ENCODE peak calls at places on chromosomes 12 and 14, in five cellular contexts. N is H9, C is IMR-90, V is mesenchymal stem cell, T is mesendoderm. Z is an unnamed sample. For H3K27me3, the result is how much of the 10 kb centered on the place peaks cover.

GRCh38 chr12:29644536-29645162 is 139.1 kb downstream of the TMTC1 start:
- DNase-seq in N (no peak), C (no peak), V (no peak), T (peak), Z (no peak)

GRCh38 chr12:122917508-122918227 is 21.7 kb upstream of the VPS37B start:
- DNase-seq in N (no peak), C (peak), V (peak), T (no peak), Z (no peak)

GRCh38 chr12:34292736-34293625 is 270.7 kb downstream of the ALG10 start:
- DNase-seq in N (no peak), C (no peak), V (no peak), T (no peak), Z (no peak)

GRCh38 chr14:91078095-91078737 is 17.8 kb upstream of the RPS6KA5 start:
- DNase-seq in N (no peak), C (no peak), V (no peak), T (no peak), Z (no peak)

GRCh38 chr14:51069065-51069464 is 25.8 kb downstream of the TRIM9 start:
- DNase-seq in N (no peak), C (no peak), V (peak), T (peak), Z (no peak)

GRCh38 chr12:12582895-12583303 is 20.2 kb upstream of the DUSP16 start:
- DNase-seq in N (no peak), C (peak), V (peak), T (no peak), Z (no peak)

GRCh38 chr14:20469890-20470858 is 968 bp downstream of the PNP start:
- DNase-seq in N (peak), C (peak), V (peak), T (peak), Z (no peak)

GRCh38 chr12:121494093-121494787 is 86.6 kb downstream of the KDM2B start:
- DNase-seq in N (peak), C (peak), V (peak), T (peak), Z (peak)

GRCh38 chr12:52494518-52494917 is 1.5 kb upstream of the KRT6A start:
- DNase-seq in N (no peak), C (no peak), V (no peak), T (peak), Z (no peak)

GRCh38 chr14:50954811-50955372 is 10.6 kb upstream of the PYGL start:
- DNase-seq in N (no peak), C (peak), V (peak), T (peak), Z (no peak)

GRCh38 chr12:65500121-65500846 is 221.8 kb downstream of the MSRB3 start:
- DNase-seq in N (no peak), C (peak), V (peak), T (no peak), Z (no peak)

GRCh38 chr14:37590096-37590809 is 4.8 kb downstream of the FOXA1 start:
- DNase-seq in N (no peak), C (no peak), V (peak), T (no peak), Z (no peak)

GRCh38 chr12:34297126-34297789 is 275.0 kb downstream of the ALG10 start:
- DNase-seq in N (no peak), C (no peak), V (no peak), T (no peak), Z (no peak)

GRCh38 chr12:74957231-74957630 is 252.4 kb downstream of the KCNC2 start:
- DNase-seq in N (no peak), C (no peak), V (no peak), T (peak), Z (no peak)

GRCh38 chr12:89918172-89918880 is 209.7 kb upstream of the ATP2B1 start:
- DNase-seq in N (no peak), C (no peak), V (no peak), T (no peak), Z (no peak)

GRCh38 chr14:40684328-40684727 is 922.3 kb upstream of the LRFN5 start:
- DNase-seq in N (no peak), C (no peak), V (no peak), T (no peak), Z (no peak)

GRCh38 chr14:99273025-99273723 is 1.2 kb upstream of the BCL11B start:
- DNase-seq in N (peak), C (no peak), V (no peak), T (peak), Z (no peak)

GRCh38 chr14:101188571-101188915 is 285.0 kb upstream of the RTL1 start:
- DNase-seq in N (no peak), C (no peak), V (no peak), T (no peak), Z (no peak)

GRCh38 chr14:94621358-94622134 is 9.4 kb downstream of the SERPINA3 start:
- DNase-seq in N (no peak), C (no peak), V (no peak), T (no peak), Z (no peak)

GRCh38 chr12:115129727-115130126 is 445.8 kb upstream of the TBX3 start:
- DNase-seq in N (no peak), C (no peak), V (peak), T (no peak), Z (no peak)

GRCh38 chr12:116662612-116663144 is 75.2 kb downstream of the SPRING1 start:
- DNase-seq in N (peak), C (peak), V (peak), T (no peak), Z (peak)

GRCh38 chr14:94180655-94181271 is 6.6 kb downstream of the PPP4R4 start:
- DNase-seq in N (no peak), C (peak), V (peak), T (peak), Z (peak)

GRCh38 chr12:3137268-3137761 is 60.1 kb downstream of the TSPAN9 start:
- DNase-seq in N (peak), C (peak), V (peak), T (peak), Z (no peak)

GRCh38 chr12:130835011-130835410 is 4.0 kb downstream of the STX2 start:
- DNase-seq in N (peak), C (no peak), V (no peak), T (no peak), Z (no peak)

GRCh38 chr14:76639606-76640272 is 121.5 kb upstream of the VASH1 start:
- DNase-seq in N (no peak), C (no peak), V (no peak), T (no peak), Z (no peak)

GRCh38 chr14:99636487-99636886 is 8.4 kb upstream of the HHIPL1 start:
- DNase-seq in N (no peak), C (no peak), V (no peak), T (no peak), Z (no peak)

GRCh38 chr14:50957296-50957695 is 13.0 kb upstream of the PYGL start:
- DNase-seq in N (no peak), C (peak), V (peak), T (no peak), Z (no peak)

GRCh38 chr12:79555006-79555925 is 135.5 kb downstream of the PAWR start:
- DNase-seq in N (no peak), C (peak), V (peak), T (peak), Z (no peak)

GRCh38 chr14:53596845-53597525 is 359.6 kb downstream of the BMP4 start:
- DNase-seq in N (no peak), C (peak), V (peak), T (no peak), Z (no peak)

GRCh38 chr12:52182456-52182855 is 9.4 kb downstream of the KRT80 start:
- DNase-seq in N (no peak), C (peak), V (peak), T (no peak), Z (no peak)

GRCh38 chr12:109759595-109759994 is 46.0 kb downstream of the FAM222A start:
- DNase-seq in N (peak), C (no peak), V (no peak), T (no peak), Z (no peak)

GRCh38 chr12:121124402-121125109 is 8.1 kb upstream of the P2RX7 start:
- DNase-seq in N (no peak), C (peak), V (peak), T (peak), Z (no peak)

GRCh38 chr14:100979780-100980179 is 76.3 kb upstream of the RTL1 start:
- DNase-seq in N (no peak), C (peak), V (no peak), T (no peak), Z (no peak)

GRCh38 chr12:124774054-124774461 is 89.6 kb downstream of the SCARB1 start:
- DNase-seq in N (no peak), C (no peak), V (peak), T (no peak), Z (no peak)

GRCh38 chr12:131862994-131863710 is 31.3 kb upstream of the ULK1 start:
- DNase-seq in N (no peak), C (no peak), V (peak), T (no peak), Z (peak)

GRCh38 chr12:131861261-131862083 is 33.0 kb upstream of the ULK1 start:
- DNase-seq in N (peak), C (no peak), V (no peak), T (no peak), Z (no peak)

GRCh38 chr12:131863711-131864396 is 30.6 kb upstream of the ULK1 start:
- DNase-seq in N (peak), C (no peak), V (no peak), T (peak), Z (no peak)

GRCh38 chr12:131862084-131862441 is 32.4 kb upstream of the ULK1 start:
- DNase-seq in N (peak), C (no peak), V (no peak), T (no peak), Z (no peak)

GRCh38 chr12:131862600-131862993 is 31.8 kb upstream of the ULK1 start:
- DNase-seq in N (peak), C (no peak), V (no peak), T (no peak), Z (no peak)
- H2BK120ac ChIP-seq in N (no peak), C (peak), V (no peak), T (no peak), Z (no peak)

DNA sequence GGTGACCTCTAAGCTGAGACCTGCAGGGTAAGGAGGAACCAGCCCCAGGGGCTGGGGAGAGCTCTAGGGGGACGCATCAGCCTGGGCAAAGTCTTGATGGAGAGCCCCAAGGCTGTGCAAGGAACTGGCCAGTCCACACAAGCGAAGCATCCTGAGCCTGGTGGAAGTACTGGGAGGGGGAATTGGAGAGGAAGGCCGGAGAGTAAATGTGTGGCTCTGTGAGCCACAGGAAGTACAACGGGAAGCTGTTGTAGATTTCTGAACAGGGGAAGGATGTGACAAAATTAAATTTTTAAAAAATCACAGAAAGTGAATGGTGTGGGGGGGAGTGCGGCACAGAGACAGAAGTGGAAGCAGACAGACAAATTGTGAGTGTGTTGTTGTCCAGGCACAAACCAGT is 193.0 kb downstream of the NTF3 start:
- DNase-seq in N (peak), C (no peak), V (no peak), T (no peak), Z (no peak)
- H3K27me3 ChIP-seq in N (under half), C (half or more), V (under half), T (under half), Z (under half)

DNA sequence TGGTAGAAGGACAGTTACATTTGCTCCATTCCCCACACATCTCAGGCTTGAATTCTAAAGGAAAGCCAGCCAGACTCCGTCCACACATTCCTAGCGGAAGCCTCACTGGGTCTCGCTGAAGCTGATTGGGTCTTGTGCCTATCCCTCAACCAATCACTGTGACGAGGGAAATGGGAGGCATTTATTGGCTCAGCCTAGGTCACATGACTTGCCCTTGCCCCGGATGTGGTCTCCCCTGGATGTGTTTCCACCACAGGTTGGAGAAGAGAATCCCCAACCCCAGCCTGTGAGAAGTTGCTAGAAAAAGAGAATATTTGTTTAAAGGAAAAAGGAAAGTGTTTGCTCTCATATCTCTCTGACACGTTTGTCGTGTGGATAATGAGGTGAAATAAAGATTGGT is 93.4 kb downstream of the C12orf75 start:
- DNase-seq in N (no peak), C (no peak), V (no peak), T (peak), Z (no peak)
- H2BK120ac ChIP-seq in N (no peak), C (no peak), V (no peak), T (no peak), Z (no peak)

DNA sequence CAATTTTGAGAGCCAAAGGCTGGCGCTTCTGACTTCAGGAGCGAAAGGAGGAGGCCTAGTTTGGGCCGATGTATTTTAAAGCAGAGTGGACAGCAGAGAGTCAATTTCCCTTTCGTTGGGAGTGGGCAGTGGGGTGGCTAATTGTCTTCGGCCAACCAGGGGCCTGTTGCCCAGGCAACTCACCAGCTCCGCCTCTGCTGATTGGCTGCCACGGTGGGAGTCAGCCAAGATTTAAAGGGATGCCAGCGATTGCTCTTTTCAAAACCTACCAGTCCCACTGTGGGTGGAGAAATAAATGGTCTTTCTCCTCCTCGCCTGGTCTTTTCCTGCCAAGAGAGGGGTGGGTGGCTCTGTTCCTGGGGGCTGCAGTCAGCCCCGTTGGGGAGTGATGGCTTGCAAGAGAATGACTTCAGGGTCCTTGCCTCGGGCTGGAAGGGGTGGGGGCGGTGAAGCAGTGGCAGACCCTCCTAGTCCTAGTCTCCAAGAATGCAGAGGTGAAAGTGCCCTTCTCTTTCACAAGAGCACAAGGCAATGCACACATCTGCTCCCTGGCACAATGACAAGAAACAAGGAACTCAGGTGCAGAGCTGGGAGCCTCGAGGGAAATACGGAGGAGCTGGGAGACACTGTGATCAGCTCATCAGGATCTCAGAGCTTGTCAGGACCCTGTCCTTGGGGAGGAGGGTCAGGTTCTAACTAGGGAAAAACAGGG is 37.7 kb downstream of the RASAL1 start:
- DNase-seq in N (peak), C (no peak), V (peak), T (peak), Z (peak)
- H3K27me3 ChIP-seq in N (under half), C (under half), V (under half), T (under half), Z (under half)

GRCh38 chr14:55846852-55847471 is 267.0 kb downstream of the KTN1 start:
- DNase-seq in N (no peak), C (peak), V (peak), T (no peak), Z (no peak)
- H2BK120ac ChIP-seq in N (no peak), C (peak), V (no peak), T (no peak), Z (no peak)

DNA sequence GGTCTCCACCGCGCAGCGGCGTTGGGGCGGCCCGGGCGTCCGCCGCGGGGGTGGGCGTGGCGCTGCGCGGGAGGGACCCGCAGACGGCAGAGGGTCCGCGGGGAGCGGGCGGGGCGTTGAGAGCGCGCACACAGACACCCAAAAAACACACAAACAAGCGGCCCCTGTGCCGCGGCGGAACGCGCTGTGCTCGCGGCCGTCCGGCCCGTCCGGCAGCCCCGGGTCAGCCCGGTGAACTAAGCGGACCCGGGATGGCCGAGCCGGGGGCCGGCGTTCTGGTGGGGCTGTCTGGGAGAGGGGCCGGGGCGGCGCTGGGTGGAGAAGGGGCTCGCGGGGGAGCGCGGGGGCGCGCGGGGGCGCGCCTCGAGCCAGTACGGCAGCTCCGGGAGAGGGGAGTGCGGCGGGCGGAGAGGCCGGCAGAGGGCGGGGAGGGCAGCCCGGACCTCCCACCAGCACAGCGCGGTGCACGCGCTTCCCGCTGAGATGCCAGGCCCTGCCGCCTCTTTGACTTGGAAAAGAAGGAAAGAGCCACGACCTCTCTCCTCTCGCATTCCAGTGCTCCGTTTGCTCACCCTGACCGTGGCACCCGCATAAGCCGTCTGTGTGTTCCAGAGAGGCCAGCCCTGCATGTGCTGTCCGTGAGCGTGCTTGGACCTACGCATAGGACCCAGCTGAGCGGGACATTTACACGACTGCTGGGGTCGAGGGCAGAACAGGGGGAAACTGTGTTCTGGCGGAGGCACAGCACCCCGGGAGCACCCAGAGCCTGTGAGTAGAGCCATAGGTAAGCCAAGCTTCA is 10.3 kb downstream of the SLC6A12 start:
- DNase-seq in N (peak), C (no peak), V (peak), T (no peak), Z (peak)
- H3K27me3 ChIP-seq in N (under half), C (half or more), V (half or more), T (under half), Z (under half)

GRCh38 chr14:61503167-61503801 is 181.9 kb downstream of the PRKCH start:
- DNase-seq in N (no peak), C (peak), V (no peak), T (no peak), Z (no peak)
- H2BK120ac ChIP-seq in N (no peak), C (peak), V (no peak), T (no peak), Z (no peak)

DNA sequence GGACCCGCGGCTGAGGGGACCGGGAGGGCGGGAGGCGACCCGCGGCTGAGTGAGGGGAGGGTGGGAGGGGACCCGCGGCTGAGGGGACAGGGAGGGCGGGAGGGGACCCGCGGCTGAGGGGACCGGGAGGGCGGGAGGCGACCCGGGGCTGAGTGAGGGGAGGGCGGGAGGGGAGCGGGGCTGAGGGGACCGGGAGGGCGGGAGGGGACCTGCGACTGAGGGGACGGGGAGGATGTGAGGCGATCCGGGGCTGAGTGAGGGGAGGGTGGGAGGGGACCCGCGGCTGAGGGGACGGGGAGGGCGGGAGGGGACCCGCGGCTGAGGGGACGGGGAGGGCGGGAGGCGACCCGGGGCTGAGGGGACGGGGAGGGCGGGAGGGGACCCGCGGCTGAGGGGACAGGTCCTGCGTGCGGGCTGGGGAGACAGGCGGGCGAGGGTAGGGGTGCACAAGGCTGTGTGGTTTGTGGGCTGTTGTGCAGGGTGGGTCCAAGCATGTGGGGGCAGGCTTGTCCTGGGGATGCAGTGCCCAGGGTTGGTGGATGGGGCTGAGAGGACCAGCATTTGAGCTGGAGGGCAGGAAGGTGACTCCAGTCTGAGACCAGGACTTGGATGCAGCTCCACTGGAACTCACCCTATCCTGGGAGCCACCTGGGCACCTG is 9.2 kb downstream of the PLD4 start:
- DNase-seq in N (peak), C (no peak), V (no peak), T (no peak), Z (peak)
- H3K27me3 ChIP-seq in N (under half), C (half or more), V (under half), T (under half), Z (half or more)

GRCh38 chr12:106141452-106141851 is 2.7 kb upstream of the NUAK1 start:
- DNase-seq in N (no peak), C (no peak), V (no peak), T (no peak), Z (no peak)
- H2BK120ac ChIP-seq in N (no peak), C (no peak), V (no peak), T (no peak), Z (no peak)

Z was measured in neuronal stem cell.